ENCODE peak calls at places on chromosome 11, in ten cellular contexts. L, I, U, R, Z, B, N, X, W and A are unnamed samples.

GRCh38 chr11:22920939-22921565 is 60.8 kb upstream of the CCDC179 start:
- DNase-seq in R (no peak), W (no peak), B (peak; percentile 42), Z (no peak), L (peak; percentile 70), U (no peak), X (peak; percentile 43), I (peak; percentile 45), N (no peak), A (peak; percentile 32)

GRCh38 chr11:95486979-95487378 is 256.0 kb upstream of the SESN3 start:
- DNase-seq in N (no peak), W (peak; percentile 48), X (no peak), B (no peak), L (no peak), I (no peak), R (no peak), Z (no peak), U (no peak), A (no peak)

GRCh38 chr11:26753738-26754504 is 32.1 kb upstream of the SLC5A12 start:
- DNase-seq in L (peak; percentile 76), X (peak; percentile 45), W (no peak), U (peak; percentile 27), I (peak; percentile 61), N (no peak), B (peak; percentile 54), R (peak; percentile 7), Z (no peak), A (peak; percentile 72)

GRCh38 chr11:16774920-16775603 is 36.6 kb downstream of the C11orf58 start:
- DNase-seq in R (no peak), N (no peak), L (no peak), B (no peak), W (no peak), X (no peak), I (no peak), U (no peak), Z (no peak), A (no peak)

GRCh38 chr11:106152824-106153223 is 75.4 kb downstream of the AASDHPPT start:
- DNase-seq in L (peak; percentile 11), B (no peak), U (no peak), Z (no peak), I (peak; percentile 56), N (no peak), R (no peak), X (no peak), W (no peak), A (no peak)

GRCh38 chr11:9839550-9839949 is 175.7 kb downstream of the SWAP70 start:
- DNase-seq in Z (no peak), U (no peak), I (no peak), R (no peak), W (no peak), X (no peak), B (no peak), L (no peak), N (no peak), A (no peak)

GRCh38 chr11:2843551-2843950 is 42.0 kb downstream of the CDKN1C start:
- DNase-seq in W (no peak), B (no peak), N (no peak), I (no peak), Z (no peak), L (no peak), R (no peak), X (no peak), U (no peak), A (no peak)

GRCh38 chr11:30254307-30255298 is 23.8 kb downstream of the FSHB start:
- DNase-seq in X (no peak), R (no peak), L (peak; percentile 54), B (no peak), W (no peak), Z (no peak), U (no peak), N (no peak), I (peak; percentile 23), A (no peak)

GRCh38 chr11:71286701-71287643 is 34.6 kb upstream of the SHANK2 start:
- DNase-seq in L (peak; percentile 70), W (peak; percentile 54), Z (no peak), N (no peak), R (no peak), X (peak; percentile 73), I (peak; percentile 98), B (peak; percentile 49), U (peak; percentile 74), A (peak; percentile 88)

GRCh38 chr11:75508051-75508561 is 17.6 kb downstream of the GDPD5 start:
- DNase-seq in R (no peak), N (no peak), U (no peak), L (no peak), I (no peak), Z (no peak), W (no peak), B (no peak), X (no peak), A (no peak)

GRCh38 chr11:132658696-132659095 is 873.6 kb downstream of the OPCML start:
- DNase-seq in U (no peak), I (peak; percentile 39), W (no peak), L (no peak), N (no peak), Z (no peak), B (no peak), X (no peak), R (no peak), A (no peak)

GRCh38 chr11:117696489-117696888 is 100.5 kb downstream of the DSCAML1 start:
- DNase-seq in B (no peak), L (no peak), I (no peak), X (no peak), Z (no peak), R (no peak), W (no peak), U (no peak), N (no peak), A (no peak)

GRCh38 chr11:106988151-106988806 is 30.0 kb downstream of the GUCY1A2 start:
- DNase-seq in I (peak; percentile 90), N (peak; percentile 81), U (no peak), R (no peak), W (no peak), B (no peak), L (peak; percentile 29), X (no peak), Z (no peak), A (peak; percentile 52)

GRCh38 chr11:124837491-124837856 is 27.8 kb upstream of the ROBO3 start:
- DNase-seq in N (peak; percentile 69), R (no peak), Z (no peak), B (no peak), U (no peak), I (peak; percentile 89), X (no peak), L (peak; percentile 82), W (no peak), A (peak; percentile 64)

GRCh38 chr11:12449961-12450715 is 72.8 kb downstream of the PARVA start:
- DNase-seq in R (no peak), Z (no peak), W (no peak), L (no peak), N (peak; percentile 67), I (peak; percentile 80), U (no peak), B (no peak), X (no peak), A (no peak)

GRCh38 chr11:106621479-106621878 is 396.8 kb downstream of the GUCY1A2 start:
- DNase-seq in L (no peak), X (no peak), B (no peak), U (no peak), R (no peak), W (no peak), Z (no peak), N (no peak), I (no peak), A (no peak)

GRCh38 chr11:67117667-67118058 is 1.4 kb upstream of the KDM2A start:
- DNase-seq in U (no peak), W (no peak), X (peak; percentile 28), R (no peak), L (no peak), I (no peak), B (peak; percentile 24), Z (no peak), N (no peak), A (no peak)

GRCh38 chr11:76773921-76774361 is 9.2 kb upstream of the TSKU start:
- DNase-seq in L (no peak), Z (no peak), R (no peak), U (peak; percentile 75), W (no peak), N (no peak), I (no peak), B (peak; percentile 59), X (peak; percentile 67), A (no peak)

GRCh38 chr11:2763939-2764338 is 64.1 kb upstream of the KCNQ1OT1 start:
- DNase-seq in W (no peak), X (no peak), B (no peak), N (no peak), R (no peak), U (no peak), L (no peak), Z (no peak), I (no peak), A (no peak)

GRCh38 chr11:94107363-94107762 is 21.3 kb upstream of the PANX1 start:
- DNase-seq in U (no peak), N (no peak), I (no peak), W (no peak), B (no peak), X (no peak), L (no peak), R (no peak), Z (no peak), A (no peak)
- TF ChIP-seq CTCF in U (no peak), N (peak; percentile 30), I (no peak), W (no peak), B (no peak), X (no peak), L (peak; percentile 21), R (no peak), Z (no peak), A (no peak)

GRCh38 chr11:126545057-126545555 is 189.6 kb downstream of the ST3GAL4 start:
- DNase-seq in U (no peak), L (no peak), I (no peak), N (no peak), W (no peak), R (no peak), X (no peak), Z (no peak), B (no peak), A (no peak)
- H3K4me3 ChIP-seq in U (no peak overlapping the region), L (no peak overlapping the region), I (no peak overlapping the region), N (no peak overlapping the region), W (no peak overlapping the region), R (no peak overlapping the region), X (no peak overlapping the region), Z (no peak overlapping the region), B (no peak overlapping the region), A (no peak overlapping the region)

DNA sequence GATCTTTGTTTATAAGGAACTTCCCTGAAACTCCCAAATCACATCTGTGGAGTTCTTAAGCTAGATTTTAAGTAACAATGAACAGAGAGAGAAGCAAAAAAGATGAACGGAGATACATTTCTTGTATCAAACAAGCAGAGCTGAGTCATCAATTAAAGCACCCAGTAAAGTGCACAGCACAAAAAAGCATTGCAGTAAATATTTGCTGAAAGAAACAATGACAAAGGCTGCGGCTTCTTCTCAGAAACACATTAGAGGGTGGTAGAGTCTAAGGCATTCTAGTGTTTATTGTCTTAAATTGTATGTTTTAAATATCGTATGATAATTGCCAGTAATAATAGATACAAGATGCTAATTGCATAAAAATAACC is 941.6 kb upstream of the CHORDC1 start:
- DNase-seq in R (no peak), N (no peak), W (no peak), Z (no peak), U (no peak), L (peak; percentile 2), I (peak; percentile 23), X (no peak), B (no peak), A (no peak)
- TF ChIP-seq CTCF in R (no peak), N (no peak), W (no peak), Z (no peak), U (no peak), L (no peak), I (no peak), X (no peak), B (no peak), A (no peak)

GRCh38 chr11:128548655-128549255 is 38.6 kb downstream of the ETS1 start:
- DNase-seq in B (peak; percentile 34), R (no peak), L (no peak), U (peak; percentile 49), Z (no peak), W (no peak), X (peak; percentile 24), I (peak; percentile 25), N (no peak), A (no peak)
- H3K4me3 ChIP-seq in B (peak overlapping the region; percentile 33), R (peak overlapping the region; percentile 75), L (peak overlapping the region; percentile 51), U (peak overlapping the region; percentile 44), Z (peak overlapping the region; percentile 64), W (peak overlapping the region; percentile 62), X (peak overlapping the region; percentile 36), I (peak overlapping the region; percentile 54), N (peak overlapping the region; percentile 51), A (peak overlapping the region; percentile 32)